ENCODE peak calls at places on chromosomes 3 and 15, in six cellular contexts. U is Peyer's patch, M is IMR-90, K is right atrium auricular region, T is heart right ventricle, F is left ventricle myocardium inferior. Z is an unnamed sample.

GRCh38 chr3:50254577-50255250 is 14.2 kb upstream of the SEMA3B start:
- DNase-seq in U (no peak), M (no peak), K (peak; percentile 91), T (peak; percentile 88), F (peak; percentile 79), Z (peak; percentile 72)

GRCh38 chr15:59313703-59314332 is 58.9 kb downstream of the MYO1E start:
- DNase-seq in U (peak; percentile 85), M (peak; percentile 47), K (no peak), T (peak; percentile 57), F (peak; percentile 64), Z (no peak)

GRCh38 chr15:38455096-38455495 is 1.2 kb downstream of the FAM98B start:
- DNase-seq in U (no peak), M (peak; percentile 48), K (no peak), T (no peak), F (no peak), Z (no peak)

GRCh38 chr3:138747229-138747628 is 87.5 kb downstream of the PIK3CB start:
- DNase-seq in U (no peak), M (no peak), K (no peak), T (no peak), F (no peak), Z (no peak)

GRCh38 chr3:143686638-143687197 is 161.6 kb downstream of the SLC9A9 start:
- DNase-seq in U (no peak), M (no peak), K (no peak), T (no peak), F (no peak), Z (no peak)

GRCh38 chr3:171569571-171570132 is 109.4 kb upstream of the TNIK start:
- DNase-seq in U (no peak), M (no peak), K (no peak), T (no peak), F (no peak), Z (no peak)

GRCh38 chr3:131503328-131503650 is 518 bp upstream of the MRPL3 start:
- DNase-seq in U (no peak), M (no peak), K (no peak), T (no peak), F (no peak), Z (no peak)

GRCh38 chr3:52237659-52238172 is 1.2 kb downstream of the TWF2 start:
- DNase-seq in U (peak; percentile 67), M (peak; percentile 89), K (peak; percentile 93), T (peak; percentile 75), F (peak; percentile 86), Z (peak; percentile 89)

GRCh38 chr15:73939138-73939537 is 12.9 kb downstream of the LOXL1 start:
- DNase-seq in U (no peak), M (no peak), K (no peak), T (no peak), F (peak; percentile 5), Z (peak; percentile 44)

GRCh38 chr3:69484507-69485393 is 98.9 kb upstream of the FRMD4B start:
- DNase-seq in U (no peak), M (no peak), K (no peak), T (peak; percentile 73), F (peak; percentile 75), Z (no peak)

GRCh38 chr3:43953814-43954241 is 263.1 kb downstream of the ABHD5 start:
- DNase-seq in U (no peak), M (peak; percentile 24), K (no peak), T (no peak), F (no peak), Z (no peak)

GRCh38 chr3:88195951-88196434 is 46.2 kb downstream of the C3orf38 start:
- DNase-seq in U (no peak), M (peak; percentile 56), K (no peak), T (no peak), F (no peak), Z (no peak)

GRCh38 chr3:183369117-183369516 is 59.3 kb downstream of the MCF2L2 start:
- DNase-seq in U (no peak), M (no peak), K (no peak), T (no peak), F (no peak), Z (no peak)

GRCh38 chr15:67601008-67601620 is 58.6 kb downstream of the MAP2K5 start:
- DNase-seq in U (no peak), M (peak; percentile 4), K (no peak), T (no peak), F (no peak), Z (no peak)

GRCh38 chr3:21435871-21436270 is 315.1 kb downstream of the ZNF385D start:
- DNase-seq in U (no peak), M (peak; percentile 92), K (no peak), T (peak; percentile 12), F (no peak), Z (no peak)

GRCh38 chr15:89566141-89566540 is 9.1 kb upstream of the TICRR start:
- DNase-seq in U (no peak), M (no peak), K (no peak), T (no peak), F (no peak), Z (no peak)

GRCh38 chr15:101489236-101489632 is 273 bp downstream of the PCSK6 start:
- DNase-seq in U (peak; percentile 73), M (no peak), K (peak; percentile 57), T (no peak), F (peak; percentile 60), Z (peak; percentile 89)

DNA sequence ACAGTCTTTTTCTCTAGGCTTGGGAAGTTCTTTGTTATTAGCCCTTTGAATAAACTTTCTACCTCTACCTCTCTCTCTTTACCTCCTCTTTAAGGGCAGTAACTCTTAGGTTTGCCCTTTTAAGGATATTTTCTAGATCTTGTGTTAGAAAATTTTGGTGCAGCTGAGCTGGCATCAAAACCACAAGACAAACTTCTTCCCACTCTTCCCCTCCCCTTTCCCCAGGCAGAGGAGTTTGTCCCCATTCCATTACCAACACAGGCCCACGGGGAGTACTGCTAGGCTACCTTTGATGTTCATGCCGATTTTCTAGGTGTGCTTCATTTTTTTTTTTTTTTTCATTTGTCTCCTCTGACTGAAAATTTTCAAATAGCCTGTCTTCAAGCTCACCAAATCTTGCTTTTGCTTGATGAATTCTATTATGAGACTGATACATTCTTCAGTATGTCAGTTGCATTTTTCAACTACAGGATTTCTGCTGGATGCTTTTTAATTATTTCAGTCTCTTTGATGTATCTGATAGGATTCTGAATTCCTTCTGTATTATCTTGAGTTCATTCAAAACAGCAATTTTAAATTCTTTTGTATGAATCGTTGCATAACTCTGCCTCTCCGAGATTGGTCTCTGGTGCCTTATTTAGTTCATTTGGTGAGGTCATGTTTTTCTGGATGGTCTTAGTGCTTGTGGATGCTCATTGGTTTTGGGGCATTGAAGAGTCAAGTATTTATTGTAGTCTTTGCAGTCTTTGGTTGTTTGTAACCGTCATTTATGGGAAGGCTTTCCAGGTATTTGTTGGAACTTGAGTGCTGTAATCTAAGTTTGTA is 112.1 kb downstream of the UBE2E2 start:
- DNase-seq in U (no peak), M (peak; percentile 20), K (no peak), T (no peak), F (no peak), Z (no peak)
- H3K4me3 ChIP-seq in U (no peak overlapping the region), M (no peak overlapping the region), K (no peak overlapping the region), T (no peak overlapping the region), F (no peak overlapping the region), Z (no peak overlapping the region)

GRCh38 chr3:15157441-15157840 is 48.6 kb upstream of the CAPN7 start:
- DNase-seq in U (no peak), M (no peak), K (no peak), T (no peak), F (no peak), Z (no peak)
- H3K27me3 ChIP-seq in U (no peaks in the 10 kb centered on the region), M (peaks cover 13% of the 10 kb centered on the region), K (no peaks in the 10 kb centered on the region), T (peaks cover 53% of the 10 kb centered on the region), F (peaks cover 49% of the 10 kb centered on the region), Z (no peaks in the 10 kb centered on the region)

GRCh38 chr3:195883801-195884200 is 24.6 kb downstream of the TNK2 start:
- DNase-seq in U (no peak), M (no peak), K (no peak), T (no peak), F (no peak), Z (no peak)

GRCh38 chr3:195886181-195887141 is 21.9 kb downstream of the TNK2 start:
- DNase-seq in U (no peak), M (peak; percentile 35), K (no peak), T (peak; percentile 50), F (peak; percentile 47), Z (no peak)

GRCh38 chr3:195885036-195885871 is 23.1 kb downstream of the TNK2 start:
- DNase-seq in U (peak; percentile 76), M (no peak), K (no peak), T (peak; percentile 52), F (peak; percentile 49), Z (no peak)

GRCh38 chr3:195883160-195883559 is 25.2 kb downstream of the TNK2 start:
- DNase-seq in U (no peak), M (no peak), K (no peak), T (no peak), F (no peak), Z (no peak)

DNA sequence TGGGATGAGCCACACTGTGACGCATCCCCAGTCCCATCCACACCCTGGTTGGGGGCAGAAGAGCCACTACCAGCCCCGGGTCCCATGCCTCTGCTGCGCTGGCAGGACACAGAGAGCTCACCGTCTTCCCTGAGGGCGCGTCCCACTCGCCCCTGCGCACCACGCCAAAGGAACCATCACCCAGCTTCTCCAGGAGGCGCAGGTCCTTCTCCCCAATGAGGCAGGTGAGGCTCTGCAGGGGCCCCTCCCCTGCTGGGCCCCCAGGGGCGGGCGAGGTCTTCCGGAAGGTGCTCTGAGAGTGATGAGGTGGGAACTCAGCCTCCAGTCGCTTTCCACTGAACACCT is 23.7 kb downstream of the TNK2 start:
- DNase-seq in U (no peak), M (no peak), K (no peak), T (no peak), F (no peak), Z (no peak)
- H3K36me3 ChIP-seq in U (peaks cover 5% of the 10 kb centered on the region), M (peaks cover 32% of the 10 kb centered on the region), K (peaks cover 26% of the 10 kb centered on the region), T (peaks cover 32% of the 10 kb centered on the region), F (peaks cover 34% of the 10 kb centered on the region), Z (peaks cover 13% of the 10 kb centered on the region)

GRCh38 chr3:126525091-126525852 is 1.3 kb downstream of the CHST13 start:
- DNase-seq in U (peak; percentile 47), M (no peak), K (no peak), T (no peak), F (no peak), Z (peak; percentile 52)

GRCh38 chr3:126524429-126524988 is 554 bp downstream of the CHST13 start:
- DNase-seq in U (peak; percentile 63), M (no peak), K (no peak), T (no peak), F (peak; percentile 37), Z (no peak)

GRCh38 chr3:126522363-126522788 is 1.6 kb upstream of the CHST13 start:
- DNase-seq in U (peak; percentile 60), M (peak; percentile 33), K (peak; percentile 70), T (peak; percentile 39), F (peak; percentile 40), Z (peak; percentile 94)

GRCh38 chr3:126525853-126526667 is 2.1 kb downstream of the CHST13 start:
- DNase-seq in U (peak; percentile 35), M (no peak), K (no peak), T (no peak), F (no peak), Z (no peak)

DNA sequence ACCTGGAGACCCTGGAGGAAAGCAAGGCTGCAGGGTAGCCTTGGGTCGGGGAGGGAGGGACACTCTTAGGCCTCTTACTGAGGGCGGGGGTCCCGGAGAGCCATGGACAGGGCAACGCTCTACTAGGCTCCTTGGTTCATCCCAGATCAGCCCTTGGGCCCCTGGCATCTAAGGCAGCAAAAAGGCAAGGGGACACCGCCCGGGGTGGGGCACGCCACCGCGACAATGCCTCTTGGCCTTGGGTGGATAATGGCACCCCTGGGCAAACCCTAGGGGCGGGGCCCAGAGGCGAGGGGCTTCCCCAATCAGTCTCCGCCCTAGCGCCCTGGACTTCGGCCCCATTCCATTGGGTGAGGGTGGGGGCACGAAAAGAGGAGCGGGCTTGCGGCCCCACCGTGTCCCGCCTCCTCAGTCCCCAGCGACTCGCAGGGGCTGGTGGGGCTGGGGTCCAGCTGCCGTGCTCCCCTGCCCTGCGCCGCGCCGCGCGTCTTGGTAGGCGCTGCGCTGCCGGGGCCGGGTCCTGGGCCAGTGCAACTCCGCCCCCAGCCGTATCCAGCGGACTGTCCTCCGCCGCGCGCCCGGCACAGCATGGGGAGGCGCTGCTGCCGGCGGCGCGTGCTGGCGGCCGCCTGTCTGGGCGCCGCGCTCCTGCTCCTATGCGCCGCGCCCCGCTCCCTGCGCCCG is at the start of gene CHST13:
- DNase-seq in U (peak; percentile 88), M (peak; percentile 16), K (no peak), T (no peak), F (peak; percentile 54), Z (peak; percentile 95)
- H3K4me3 ChIP-seq in U (peak within 1 kb of the TSS; percentile 17), M (peak within 1 kb of the TSS; percentile 17), K (peak within 1 kb of the TSS; percentile 30), T (peak within 1 kb of the TSS; percentile 50), F (peak within 1 kb of the TSS; percentile 64), Z (peak within 1 kb of the TSS; percentile 53)

Z was measured in H7.